ENCODE peak calls at places on chromosomes 16 and 17, in nine cellular contexts. N is endothelial cell of umbilical vein, G is breast epithelium, Z is upper lobe of left lung, F is HL-60, X is prostate gland, B is H1, C is transverse colon, R is stomach. H is an unnamed sample.

GRCh38 chr17:6661464-6661848 is 9.9 kb downstream of the C17orf100 start:
- DNase-seq in C (no peak), X (no peak), B (no peak), G (no peak), R (no peak), N (no peak), F (no peak), Z (no peak), H (no peak)

GRCh38 chr16:85751665-85752501 is 987 bp upstream of the C16orf74 start:
- DNase-seq in X (no peak), F (no peak), Z (no peak), G (no peak), B (peak), R (no peak), C (no peak), N (peak), H (no peak)

GRCh38 chr17:7887482-7888183 is 956 bp upstream of the CHD3 start:
- DNase-seq in G (peak), N (peak), F (peak), Z (peak), X (peak), C (peak), R (peak), B (peak), H (peak)

GRCh38 chr17:65559483-65559801 is 2.0 kb downstream of the AXIN2 start:
- DNase-seq in F (no peak), R (no peak), N (peak), G (no peak), X (no peak), Z (no peak), B (no peak), C (no peak), H (no peak)

GRCh38 chr17:50696365-50696879 is 11.3 kb downstream of the ANKRD40 start:
- DNase-seq in B (no peak), F (no peak), N (no peak), R (no peak), C (no peak), X (no peak), G (no peak), Z (no peak), H (no peak)

GRCh38 chr16:57623251-57624043 is 5.0 kb upstream of the ADGRG1 start:
- DNase-seq in G (peak), Z (peak), B (peak), X (peak), N (no peak), C (peak), R (peak), F (no peak), H (no peak)

GRCh38 chr17:60613325-60613724 is 13.3 kb downstream of the PPM1D start:
- DNase-seq in Z (peak), B (no peak), N (no peak), C (no peak), G (no peak), R (no peak), F (no peak), X (no peak), H (no peak)

GRCh38 chr17:60153606-60154355 is 4.0 kb downstream of the CA4 start:
- DNase-seq in G (no peak), Z (no peak), B (no peak), N (no peak), X (no peak), F (no peak), C (no peak), R (no peak), H (no peak)

GRCh38 chr17:8755590-8756255 is 2.6 kb downstream of the SPDYE4 start:
- DNase-seq in Z (no peak), N (no peak), G (no peak), B (peak), X (no peak), R (no peak), F (no peak), C (no peak), H (peak)

GRCh38 chr17:78618264-78619066 is 41.3 kb upstream of the DNAH17 start:
- DNase-seq in Z (no peak), B (no peak), F (no peak), G (no peak), N (no peak), R (no peak), C (no peak), X (no peak), H (no peak)

GRCh38 chr16:86044241-86044671 is 145.3 kb downstream of the IRF8 start:
- DNase-seq in F (no peak), X (no peak), B (peak), N (peak), G (no peak), C (peak), Z (peak), R (peak), H (no peak)

GRCh38 chr17:17120716-17121115 is 78.5 kb downstream of the MPRIP start:
- DNase-seq in Z (no peak), X (no peak), F (no peak), G (no peak), B (no peak), N (no peak), R (no peak), C (no peak), H (no peak)

GRCh38 chr17:18230288-18231141 is 5.1 kb downstream of the LLGL1 start:
- DNase-seq in G (no peak), Z (no peak), C (no peak), F (no peak), X (no peak), N (no peak), R (no peak), B (no peak), H (no peak)

GRCh38 chr17:28898261-28898955 is 875 bp upstream of the FLOT2 start:
- DNase-seq in G (no peak), B (no peak), R (no peak), C (no peak), Z (no peak), X (no peak), N (no peak), F (no peak), H (no peak)

GRCh38 chr17:82592751-82593589 is 55.3 kb downstream of the WDR45B start:
- DNase-seq in R (peak), C (peak), B (peak), N (peak), X (peak), G (peak), F (peak), Z (peak), H (no peak)

GRCh38 chr17:57638284-57638683 is 106.8 kb downstream of the CCDC182 start:
- DNase-seq in F (no peak), C (no peak), R (no peak), N (no peak), X (no peak), B (no peak), Z (no peak), G (no peak), H (no peak)

GRCh38 chr16:67084345-67085028 is 25.3 kb upstream of the PHAF1 start:
- DNase-seq in X (no peak), R (no peak), B (no peak), Z (no peak), C (no peak), F (no peak), G (no peak), N (no peak), H (no peak)

GRCh38 chr17:17884281-17885028 is 47.7 kb upstream of the SREBF1 start:
- DNase-seq in R (no peak), X (no peak), N (no peak), Z (no peak), C (no peak), F (no peak), B (no peak), G (no peak), H (no peak)

GRCh38 chr16:53821957-53822625 is 118.1 kb downstream of the FTO start:
- DNase-seq in G (no peak), C (no peak), Z (no peak), R (no peak), N (no peak), F (no peak), X (no peak), B (no peak), H (no peak)

GRCh38 chr17:1340371-1340770 is 59.7 kb downstream of the YWHAE start:
- DNase-seq in Z (no peak), R (no peak), F (no peak), B (no peak), N (no peak), X (no peak), G (no peak), C (no peak), H (no peak)

GRCh38 chr16:85698459-85699223 is 9.9 kb upstream of the GINS2 start:
- DNase-seq in R (no peak), C (no peak), B (no peak), G (no peak), N (no peak), X (no peak), F (no peak), Z (no peak), H (no peak)

GRCh38 chr17:60390881-60391418 is 983 bp downstream of the USP32 start:
- DNase-seq in X (peak), N (peak), R (peak), G (no peak), B (no peak), F (no peak), Z (no peak), C (peak), H (peak)

GRCh38 chr16:49838361-49838638 is 17.6 kb downstream of the ZNF423 start:
- DNase-seq in R (no peak), X (no peak), C (no peak), F (no peak), B (no peak), N (no peak), G (no peak), Z (no peak), H (no peak)
- H3K4me3 ChIP-seq in R (peak), X (peak), C (peak), F (no peak), B (peak), N (no peak), G (peak), Z (no peak), H (peak)

DNA sequence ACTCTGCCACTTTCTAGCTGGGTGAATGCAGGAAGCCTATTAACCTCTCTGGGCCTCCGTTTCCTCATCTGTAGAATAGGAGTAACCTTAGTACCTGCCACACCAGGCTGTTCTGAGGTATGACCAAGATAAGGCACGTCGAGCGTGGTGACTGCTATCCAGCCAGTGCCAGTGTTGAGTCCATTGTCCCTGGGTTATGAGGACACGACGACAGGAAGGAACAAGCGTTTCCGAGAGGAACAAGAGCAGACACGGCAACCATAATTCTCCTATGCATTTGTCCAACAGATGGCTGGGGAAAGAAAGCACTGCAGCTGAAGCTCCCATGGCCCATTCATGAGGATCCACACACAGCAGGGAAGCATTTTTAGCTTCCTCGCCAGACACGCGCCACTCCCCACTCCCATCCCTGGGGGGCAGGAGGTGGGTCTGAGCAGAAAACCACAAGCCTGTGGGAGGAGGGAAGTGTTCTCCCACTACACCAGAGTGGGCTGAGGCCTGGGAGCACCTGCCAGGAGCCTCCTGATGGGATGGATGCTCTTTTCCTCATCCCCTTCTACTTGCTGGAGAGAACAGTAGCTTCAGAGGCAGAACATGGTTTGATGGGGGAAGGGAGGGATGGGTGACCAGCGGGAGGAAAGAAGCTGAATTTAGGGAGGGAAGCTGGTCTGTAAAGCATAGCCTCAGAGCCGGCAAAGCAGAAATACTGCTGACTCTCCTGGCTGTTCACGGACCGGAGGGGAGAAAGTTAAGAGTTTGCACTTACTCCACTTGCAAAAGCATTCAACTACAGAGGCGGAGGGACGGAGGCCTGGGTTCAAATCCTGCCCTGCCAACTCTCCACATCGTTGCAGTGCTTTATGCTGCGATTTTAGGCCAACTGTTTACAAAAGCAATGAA is 2.7 kb downstream of the COTL1 start:
- DNase-seq in Z (no peak), F (peak), X (no peak), N (no peak), R (no peak), B (no peak), C (no peak), G (no peak), H (no peak)
- TF ChIP-seq POLR2AphosphoS5 in Z (no peak), F (peak), X (no peak), N (no peak), R (peak), B (no peak), C (no peak), G (no peak), H (no peak)

GRCh38 chr16:68149596-68149995 is 64.4 kb downstream of the NFATC3 start:
- DNase-seq in B (no peak), Z (no peak), R (no peak), N (no peak), C (no peak), X (no peak), F (no peak), G (no peak), H (no peak)
- H3K4me3 ChIP-seq in B (no peak), Z (no peak), R (no peak), N (no peak), C (no peak), X (no peak), F (no peak), G (no peak), H (no peak)

DNA sequence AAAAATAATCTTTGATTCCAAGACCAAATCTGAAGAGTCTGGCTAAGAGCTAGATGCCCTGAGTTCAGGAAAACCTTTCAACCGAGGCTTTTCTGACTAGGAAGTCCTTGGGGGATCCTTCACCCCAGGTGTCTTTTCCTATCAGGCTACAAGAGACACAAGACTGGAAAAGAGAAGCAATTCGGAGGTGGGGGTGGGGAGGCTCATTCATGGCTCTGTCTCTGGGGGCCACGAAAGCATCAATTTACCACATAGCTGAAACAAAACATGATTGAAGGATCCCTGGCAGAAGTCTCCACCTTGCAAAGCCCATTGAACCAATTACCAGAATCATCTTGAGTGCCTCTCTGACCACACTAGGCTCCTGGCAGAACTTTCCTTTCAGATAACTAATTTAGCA is 239.8 kb upstream of the SALL1 start:
- DNase-seq in C (no peak), Z (no peak), N (no peak), F (no peak), B (no peak), X (no peak), R (no peak), G (no peak), H (no peak)
- TF ChIP-seq POLR2AphosphoS5 in C (no peak), Z (no peak), N (no peak), F (no peak), B (no peak), X (no peak), R (no peak), G (no peak), H (no peak)

GRCh38 chr16:30937692-30938091 is 11.2 kb upstream of the ORAI3 start:
- DNase-seq in N (no peak), C (no peak), G (no peak), Z (no peak), X (no peak), F (no peak), B (no peak), R (no peak), H (no peak)

GRCh38 chr16:30942421-30942796 is 6.5 kb upstream of the ORAI3 start:
- DNase-seq in Z (no peak), X (no peak), B (no peak), C (no peak), N (no peak), F (no peak), R (no peak), G (no peak), H (no peak)

GRCh38 chr16:30946671-30947532 is 2.0 kb upstream of the ORAI3 start:
- DNase-seq in C (no peak), B (peak), N (no peak), X (no peak), R (no peak), Z (peak), F (no peak), G (no peak), H (no peak)

GRCh38 chr16:30944352-30944751 is 4.5 kb upstream of the ORAI3 start:
- DNase-seq in B (no peak), Z (no peak), X (no peak), G (no peak), F (no peak), C (no peak), R (no peak), N (no peak), H (no peak)

GRCh38 chr16:30941600-30942420 is 7.1 kb upstream of the ORAI3 start:
- DNase-seq in C (peak), F (peak), G (peak), B (peak), R (peak), X (peak), Z (peak), N (peak), H (no peak)
- H3K4me3 ChIP-seq in C (no peak), F (no peak), G (no peak), B (peak), R (peak), X (no peak), Z (no peak), N (no peak), H (no peak)

H was measured in esophagus muscularis mucosa.